ENCODE peak calls at places on chromosomes 1 and 21, in nine cellular contexts. X, E, G, Z, V, Q, P, Y and B are unnamed samples.

GRCh38 chr21:15051652-15052554 is 12.9 kb downstream of the NRIP1 start:
- DNase-seq in Y (peak), V (peak), Q (no peak), E (peak), Z (no peak), G (no peak), X (peak), P (no peak), B (no peak)

GRCh38 chr1:200351826-200352549 is 57.8 kb downstream of the ZNF281 start:
- DNase-seq in E (peak), Z (no peak), Y (peak), Q (no peak), P (no peak), X (peak), V (no peak), G (no peak), B (peak)

GRCh38 chr1:187840557-187840956 is 1011.8 kb downstream of the PLA2G4A start:
- DNase-seq in Y (no peak), G (no peak), X (peak), P (no peak), Z (no peak), Q (no peak), E (peak), V (no peak), B (no peak)

GRCh38 chr1:16018308-16018707 is 465 bp upstream of the HSPB7 start:
- DNase-seq in Z (no peak), Y (no peak), X (no peak), V (no peak), P (no peak), G (peak), Q (no peak), E (no peak), B (no peak)

GRCh38 chr1:40318970-40319621 is 2.0 kb upstream of the COL9A2 start:
- DNase-seq in V (no peak), E (no peak), Q (no peak), P (no peak), Y (no peak), X (no peak), Z (no peak), G (no peak), B (no peak)

GRCh38 chr1:192668434-192668983 is 32.6 kb downstream of the RGS13 start:
- DNase-seq in G (no peak), P (no peak), E (no peak), Z (no peak), V (peak), Q (no peak), X (no peak), Y (no peak), B (peak)

GRCh38 chr1:27519341-27520258 is 29.6 kb upstream of the WASF2 start:
- DNase-seq in P (no peak), E (no peak), X (no peak), Q (no peak), G (peak), Y (no peak), V (no peak), Z (peak), B (no peak)

GRCh38 chr1:51512120-51512519 is 6.9 kb downstream of the EPS15 start:
- DNase-seq in V (no peak), X (no peak), G (no peak), Z (no peak), Q (no peak), E (no peak), P (no peak), Y (no peak), B (no peak)

GRCh38 chr21:35159881-35160280 is 110.8 kb upstream of the RUNX1 start:
- DNase-seq in Z (no peak), V (no peak), E (peak), Q (no peak), Y (peak), X (peak), P (no peak), G (no peak), B (peak)

GRCh38 chr1:112507896-112508241 is 896 bp upstream of the WNT2B start:
- DNase-seq in V (no peak), Z (no peak), E (no peak), P (no peak), X (no peak), Y (no peak), Q (no peak), G (no peak), B (no peak)

GRCh38 chr1:3511306-3511705 is 56.8 kb downstream of the ARHGEF16 start:
- DNase-seq in Y (no peak), G (no peak), P (no peak), Q (no peak), X (no peak), Z (no peak), V (no peak), E (no peak), B (no peak)

GRCh38 chr1:74935446-74935845 is 198.7 kb upstream of the LHX8 start:
- DNase-seq in G (no peak), Y (no peak), X (no peak), Z (no peak), E (no peak), V (no peak), Q (no peak), P (no peak), B (no peak)

GRCh38 chr1:114340906-114341698 is 169.9 kb downstream of the TRIM33 start:
- DNase-seq in Y (no peak), Q (peak), X (no peak), G (no peak), Z (no peak), E (no peak), P (no peak), V (no peak), B (no peak)

GRCh38 chr1:36383240-36383639 is 2.5 kb downstream of the STK40 start:
- DNase-seq in Z (no peak), G (no peak), E (no peak), V (no peak), X (no peak), Q (no peak), P (no peak), Y (no peak), B (no peak)

GRCh38 chr1:19495816-19496528 is 10.6 kb upstream of the CAPZB start:
- DNase-seq in E (peak), Y (no peak), Z (no peak), G (no peak), Q (no peak), V (no peak), X (peak), P (no peak), B (no peak)

GRCh38 chr1:217660353-217661062 is 29.4 kb downstream of the SPATA17 start:
- DNase-seq in G (no peak), X (peak), E (peak), P (no peak), Z (no peak), Q (no peak), Y (peak), V (no peak), B (peak)

GRCh38 chr1:234775477-234776246 is 165.7 kb upstream of the IRF2BP2 start:
- DNase-seq in P (no peak), V (peak), Q (no peak), Y (no peak), X (peak), E (no peak), G (no peak), Z (no peak), B (peak)

GRCh38 chr1:22287946-22288520 is 145.1 kb upstream of the WNT4 start:
- DNase-seq in X (no peak), Z (no peak), Y (no peak), V (no peak), G (no peak), P (no peak), Q (no peak), E (no peak), B (peak)

GRCh38 chr1:210978316-210978993 is 155.5 kb downstream of the KCNH1 start:
- DNase-seq in X (no peak), Z (no peak), E (no peak), Y (no peak), V (no peak), G (no peak), P (no peak), Q (no peak), B (peak)

GRCh38 chr21:22421416-22422190 is 1423.4 kb downstream of the NCAM2 start:
- DNase-seq in Z (no peak), G (no peak), Y (no peak), X (no peak), P (no peak), Q (no peak), V (no peak), E (no peak), B (no peak)

GRCh38 chr1:219279017-219279770 is 105.5 kb downstream of the LYPLAL1 start:
- DNase-seq in Y (peak), P (no peak), G (no peak), E (peak), Z (no peak), V (no peak), X (peak), Q (no peak), B (no peak)

GRCh38 chr1:110243581-110243980 is 33.5 kb downstream of the KCNC4 start:
- DNase-seq in P (no peak), G (no peak), Z (no peak), V (no peak), Q (no peak), Y (no peak), E (no peak), X (no peak), B (peak)

GRCh38 chr1:44212355-44213221 is 683 bp upstream of the DMAP1 start:
- DNase-seq in P (no peak), Y (no peak), Q (no peak), X (no peak), G (no peak), V (no peak), Z (no peak), E (no peak), B (peak)

GRCh38 chr21:43195131-43196021 is 26.6 kb downstream of the CRYAA start:
- DNase-seq in V (peak), Q (peak), Z (peak), Y (peak), E (no peak), X (no peak), G (peak), P (no peak), B (peak)

GRCh38 chr1:176445402-176445801 is 17.6 kb upstream of the PAPPA2 start:
- DNase-seq in V (no peak), X (no peak), Y (no peak), G (no peak), E (no peak), P (no peak), Q (no peak), Z (no peak), B (peak)

GRCh38 chr21:15617968-15618367 is 111.8 kb upstream of the USP25 start:
- DNase-seq in X (peak), V (no peak), G (no peak), Y (peak), Q (no peak), Z (no peak), P (no peak), E (peak), B (peak)

DNA sequence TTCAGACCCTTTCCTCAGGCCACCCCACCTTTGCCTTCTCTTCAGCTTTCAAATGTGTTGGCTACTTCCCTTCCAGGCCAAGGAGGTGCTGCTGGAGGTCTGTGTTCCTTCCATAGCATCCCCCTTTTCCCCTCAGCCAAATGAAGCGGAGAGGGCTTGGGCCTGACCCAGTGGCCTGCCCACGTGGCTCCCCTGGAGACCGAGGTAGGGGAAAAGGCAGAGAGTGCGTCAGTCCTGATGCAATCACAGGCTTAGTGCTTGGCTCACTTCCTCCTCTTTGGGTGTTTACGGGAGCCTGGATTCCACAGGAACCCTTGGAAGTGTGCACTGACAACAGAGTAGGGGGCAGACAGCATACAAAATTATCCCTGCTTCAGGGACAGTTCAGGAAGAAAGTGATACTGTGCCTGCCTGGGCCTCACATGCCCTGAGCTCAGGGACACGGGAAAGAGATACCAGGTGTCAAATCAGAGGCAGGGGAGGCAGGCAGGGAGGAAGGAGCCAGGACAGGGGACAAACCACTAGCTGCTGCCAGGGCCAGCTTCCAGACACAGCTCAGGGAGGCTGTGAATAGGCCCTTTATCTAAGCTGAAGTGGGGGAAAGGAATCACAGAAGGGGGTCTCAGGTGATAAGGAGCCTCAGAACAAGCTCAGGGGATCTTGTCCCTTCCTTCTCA is 16.6 kb upstream of the PTP4A2 start:
- DNase-seq in V (peak), E (peak), Q (peak), X (peak), P (peak), Z (peak), Y (peak), G (peak), B (peak)
- H3K4me3 ChIP-seq in V (no peak), E (no peak), Q (no peak), X (no peak), P (no peak), Z (no peak), Y (no peak), G (peak), B (no peak)

DNA sequence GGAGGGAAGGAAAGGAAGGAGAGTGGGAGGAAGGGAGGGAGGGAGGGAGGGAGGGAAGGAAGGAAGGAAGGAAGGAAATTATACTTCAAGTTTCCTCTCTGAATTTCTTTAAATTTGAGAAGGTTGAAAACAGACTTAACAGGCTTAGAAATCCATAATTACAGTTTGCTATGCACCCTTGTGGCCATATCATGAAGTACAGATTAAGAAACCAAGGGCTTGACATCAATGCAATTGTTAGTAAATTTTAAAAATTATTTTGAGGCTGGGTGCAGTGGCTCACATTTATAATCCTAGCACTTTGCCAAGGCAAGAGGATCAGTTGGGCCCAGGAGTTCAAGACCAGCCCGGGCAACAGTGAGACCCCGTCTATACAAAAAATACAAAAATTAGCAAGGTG is 14.4 kb downstream of the ANP32E start:
- DNase-seq in G (no peak), X (peak), P (no peak), Z (no peak), Y (peak), E (peak), Q (no peak), V (no peak), B (peak)
- TF ChIP-seq CTCF in G (peak), X (peak), P (peak), Z (peak), Y (peak), E (peak), Q (no peak), V (peak), B (peak)

DNA sequence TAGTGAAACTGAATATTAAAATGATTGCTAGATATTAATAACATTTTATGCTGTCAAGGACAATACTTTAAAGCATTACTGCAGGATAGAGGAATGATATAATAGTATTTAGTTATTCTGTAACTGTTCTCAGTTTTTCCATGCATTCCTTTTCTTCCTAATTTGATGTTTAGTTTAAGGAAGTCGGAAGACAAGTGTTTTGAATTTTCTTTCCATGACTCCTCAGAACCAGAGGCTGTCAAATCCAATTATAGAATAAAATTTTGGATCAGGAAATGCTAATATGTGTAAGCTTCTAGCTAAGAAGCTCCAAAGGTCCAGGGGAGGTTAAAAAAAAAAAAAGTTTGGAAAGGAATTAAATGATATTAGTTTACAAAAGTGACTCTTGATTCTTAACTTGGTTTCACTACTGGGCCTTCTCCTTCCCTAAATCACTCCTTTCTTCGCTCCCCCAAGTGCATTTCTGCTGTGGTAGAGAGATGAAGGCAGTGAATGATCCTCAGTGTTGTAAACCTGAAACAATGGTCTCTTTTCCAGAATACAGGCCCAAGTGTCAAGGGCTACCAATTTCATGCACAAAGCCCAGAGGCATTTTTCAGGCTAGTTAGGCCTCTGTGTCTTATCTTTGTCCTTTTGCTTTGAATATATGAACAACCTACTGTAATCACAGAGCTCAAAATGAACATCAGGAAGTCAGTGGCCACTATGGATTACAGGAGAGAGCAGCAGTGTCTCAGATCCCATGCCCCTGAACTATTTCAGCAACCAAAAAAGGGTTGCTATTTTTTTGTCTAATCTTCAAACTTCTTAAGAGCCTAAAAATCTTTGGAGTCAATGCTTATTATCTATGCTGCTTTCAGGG is 6.2 kb downstream of the ADSS2 start:
- DNase-seq in P (no peak), Y (no peak), V (no peak), G (no peak), Z (no peak), Q (no peak), X (peak), E (peak), B (no peak)
- H3K4me3 ChIP-seq in P (no peak), Y (no peak), V (no peak), G (no peak), Z (no peak), Q (no peak), X (no peak), E (no peak), B (no peak)

GRCh38 chr1:60732977-60733401 is 349.4 kb upstream of the NFIA start:
- DNase-seq in Q (no peak), X (no peak), G (no peak), Z (no peak), P (no peak), E (no peak), Y (no peak), V (no peak), B (no peak)
- TF ChIP-seq CTCF in Q (no peak), X (no peak), G (no peak), Z (no peak), P (no peak), E (no peak), Y (no peak), V (no peak), B (no peak)

GRCh38 chr1:23522244-23523013 is 8.6 kb downstream of the E2F2 start:
- DNase-seq in Q (no peak), Y (peak), G (no peak), V (no peak), P (no peak), Z (no peak), X (no peak), E (peak), B (peak)

GRCh38 chr1:23525558-23526174 is 5.4 kb downstream of the E2F2 start:
- DNase-seq in Q (no peak), Z (no peak), P (no peak), G (no peak), E (no peak), X (no peak), Y (no peak), V (peak), B (no peak)

GRCh38 chr1:23526329-23527041 is 4.5 kb downstream of the E2F2 start:
- DNase-seq in Z (no peak), Y (no peak), X (no peak), G (no peak), Q (no peak), V (peak), P (no peak), E (no peak), B (no peak)

GRCh38 chr1:23524163-23524562 is 6.9 kb downstream of the E2F2 start:
- DNase-seq in X (no peak), Y (no peak), V (peak), G (no peak), Z (no peak), P (no peak), E (no peak), Q (no peak), B (no peak)

GRCh38 chr1:23524716-23525401 is 6.2 kb downstream of the E2F2 start:
- DNase-seq in Q (no peak), V (peak), Z (no peak), P (no peak), Y (no peak), X (no peak), G (no peak), E (no peak), B (no peak)
- H3K4me3 ChIP-seq in Q (no peak), V (no peak), Z (no peak), P (no peak), Y (no peak), X (no peak), G (no peak), E (no peak), B (no peak)

GRCh38 chr1:236751935-236752334 is 43.2 kb upstream of the MTR start:
- DNase-seq in V (no peak), G (no peak), X (no peak), P (no peak), Z (no peak), Q (no peak), E (no peak), Y (no peak), B (no peak)

GRCh38 chr1:236754525-236755210 is 40.4 kb upstream of the MTR start:
- DNase-seq in Y (no peak), Z (no peak), P (no peak), X (no peak), G (no peak), E (no peak), V (no peak), Q (no peak), B (no peak)

GRCh38 chr1:236753964-236754363 is 41.1 kb upstream of the MTR start:
- DNase-seq in X (no peak), Z (no peak), G (no peak), Y (no peak), P (no peak), E (no peak), V (no peak), Q (no peak), B (no peak)

GRCh38 chr1:236751385-236751784 is 43.7 kb upstream of the MTR start:
- DNase-seq in P (no peak), E (no peak), Q (no peak), X (no peak), V (no peak), Z (no peak), Y (no peak), G (no peak), B (no peak)

DNA sequence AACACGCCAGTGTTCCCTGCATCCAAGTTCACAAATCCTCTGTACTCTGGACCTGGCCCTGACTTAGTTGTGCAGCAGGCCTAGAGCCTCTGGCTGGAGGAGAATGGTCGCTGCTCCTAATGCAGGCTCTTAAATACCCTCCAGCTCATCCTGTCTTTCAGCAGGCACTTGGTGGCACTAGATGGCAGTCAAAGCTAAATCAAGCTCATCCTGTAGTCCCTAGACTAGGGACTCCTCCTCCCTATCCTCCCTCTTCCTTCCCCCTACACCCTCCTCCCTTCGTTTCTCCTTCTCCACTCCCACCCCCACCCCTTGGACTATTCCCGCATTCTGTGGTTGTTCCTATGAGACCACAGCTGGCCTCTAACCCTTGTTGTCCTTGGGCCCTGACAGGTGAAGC is 41.5 kb upstream of the MTR start:
- DNase-seq in P (no peak), Z (no peak), V (no peak), Y (peak), X (peak), E (peak), G (no peak), Q (no peak), B (peak)
- TF ChIP-seq CTCF in P (no peak), Z (no peak), V (no peak), Y (no peak), X (peak), E (peak), G (no peak), Q (no peak), B (peak)

GRCh38 chr1:228445524-228445866 is 28.8 kb upstream of the TRIM17 start:
- DNase-seq in E (no peak), V (no peak), X (no peak), G (no peak), Q (no peak), Z (no peak), P (no peak), Y (no peak), B (no peak)
- H3K4me3 ChIP-seq in E (no peak), V (peak), X (no peak), G (peak), Q (no peak), Z (peak), P (peak), Y (peak), B (peak)